ENCODE peak calls at places on chromosomes 1 and 21, in nine cellular contexts. One of them, this sample, is unnamed.

GRCh38 chr1:33454646-33455282 is 17.7 kb upstream of the ZSCAN20 start:
- DNase-seq in NCI-H1105 treated with DMSO at 0.1 percent for 48 hours: no peak
- DNase-seq in HT1080: peak; percentile 49
- DNase-seq in HTR-8/SVneo: no peak
- DNase-seq in NCI-H748 treated with DMSO at 0.1 percent for 48 hours: no peak
- DNase-seq in H4: no peak
- DNase-seq in NCI-H1417: no peak
- DNase-seq in effector CD4-positive, alpha-beta T cell: no peak
- DNase-seq in NCI-H1930: no peak
- DNase-seq in this sample: no peak

GRCh38 chr1:59393211-59394180 is 96.6 kb downstream of the FGGY start:
- DNase-seq in effector CD4-positive, alpha-beta T cell: no peak
- DNase-seq in NCI-H748 treated with DMSO at 0.1 percent for 48 hours: no peak
- DNase-seq in H4: peak; percentile 73
- DNase-seq in NCI-H1417: peak; percentile 43
- DNase-seq in HT1080: peak; percentile 54
- DNase-seq in NCI-H1105 treated with DMSO at 0.1 percent for 48 hours: no peak
- DNase-seq in NCI-H1930: no peak
- DNase-seq in HTR-8/SVneo: no peak
- DNase-seq in this sample: no peak

GRCh38 chr1:204220217-204220616 is 6.4 kb upstream of the GOLT1A start:
- DNase-seq in effector CD4-positive, alpha-beta T cell: no peak
- DNase-seq in H4: no peak
- DNase-seq in HT1080: no peak
- DNase-seq in NCI-H1930: no peak
- DNase-seq in NCI-H1105 treated with DMSO at 0.1 percent for 48 hours: no peak
- DNase-seq in HTR-8/SVneo: no peak
- DNase-seq in NCI-H748 treated with DMSO at 0.1 percent for 48 hours: no peak
- DNase-seq in NCI-H1417: no peak
- DNase-seq in this sample: no peak

GRCh38 chr21:43734830-43735229 is 15.9 kb downstream of the PDXK start:
- DNase-seq in H4: no peak
- DNase-seq in NCI-H748 treated with DMSO at 0.1 percent for 48 hours: no peak
- DNase-seq in HTR-8/SVneo: no peak
- DNase-seq in NCI-H1417: no peak
- DNase-seq in effector CD4-positive, alpha-beta T cell: no peak
- DNase-seq in NCI-H1105 treated with DMSO at 0.1 percent for 48 hours: no peak
- DNase-seq in NCI-H1930: no peak
- DNase-seq in HT1080: no peak
- DNase-seq in this sample: no peak

GRCh38 chr1:159581422-159581821 is 6.2 kb upstream of the APCS start:
- DNase-seq in NCI-H1105 treated with DMSO at 0.1 percent for 48 hours: no peak
- DNase-seq in effector CD4-positive, alpha-beta T cell: no peak
- DNase-seq in HT1080: no peak
- DNase-seq in HTR-8/SVneo: no peak
- DNase-seq in NCI-H748 treated with DMSO at 0.1 percent for 48 hours: no peak
- DNase-seq in NCI-H1930: no peak
- DNase-seq in NCI-H1417: no peak
- DNase-seq in H4: no peak
- DNase-seq in this sample: no peak

GRCh38 chr1:192435704-192436103 is 118.9 kb downstream of the RGS21 start:
- DNase-seq in effector CD4-positive, alpha-beta T cell: no peak
- DNase-seq in NCI-H748 treated with DMSO at 0.1 percent for 48 hours: no peak
- DNase-seq in NCI-H1930: no peak
- DNase-seq in NCI-H1417: no peak
- DNase-seq in NCI-H1105 treated with DMSO at 0.1 percent for 48 hours: no peak
- DNase-seq in HTR-8/SVneo: no peak
- DNase-seq in HT1080: no peak
- DNase-seq in H4: no peak
- DNase-seq in this sample: no peak

GRCh38 chr1:22778842-22779520 is 68.3 kb downstream of the EPHB2 start:
- DNase-seq in HT1080: no peak
- DNase-seq in NCI-H1417: no peak
- DNase-seq in NCI-H1105 treated with DMSO at 0.1 percent for 48 hours: no peak
- DNase-seq in NCI-H1930: no peak
- DNase-seq in H4: no peak
- DNase-seq in effector CD4-positive, alpha-beta T cell: no peak
- DNase-seq in NCI-H748 treated with DMSO at 0.1 percent for 48 hours: no peak
- DNase-seq in HTR-8/SVneo: no peak
- DNase-seq in this sample: no peak

GRCh38 chr1:7290971-7291970 is 479.8 kb upstream of the VAMP3 start:
- DNase-seq in HT1080: no peak
- DNase-seq in NCI-H1417: no peak
- DNase-seq in NCI-H748 treated with DMSO at 0.1 percent for 48 hours: no peak
- DNase-seq in NCI-H1105 treated with DMSO at 0.1 percent for 48 hours: no peak
- DNase-seq in HTR-8/SVneo: no peak
- DNase-seq in H4: peak; percentile 47
- DNase-seq in effector CD4-positive, alpha-beta T cell: no peak
- DNase-seq in NCI-H1930: no peak
- DNase-seq in this sample: no peak

GRCh38 chr1:209858561-209859103 is 30.9 kb downstream of the UTP25 start:
- DNase-seq in effector CD4-positive, alpha-beta T cell: no peak
- DNase-seq in H4: no peak
- DNase-seq in NCI-H1417: no peak
- DNase-seq in NCI-H1105 treated with DMSO at 0.1 percent for 48 hours: no peak
- DNase-seq in NCI-H1930: no peak
- DNase-seq in HT1080: no peak
- DNase-seq in NCI-H748 treated with DMSO at 0.1 percent for 48 hours: no peak
- DNase-seq in HTR-8/SVneo: no peak
- DNase-seq in this sample: no peak

GRCh38 chr21:23921670-23922418 is 1685.4 kb downstream of the MRPL39 start:
- DNase-seq in HTR-8/SVneo: no peak
- DNase-seq in NCI-H1930: no peak
- DNase-seq in NCI-H748 treated with DMSO at 0.1 percent for 48 hours: no peak
- DNase-seq in HT1080: no peak
- DNase-seq in NCI-H1417: no peak
- DNase-seq in effector CD4-positive, alpha-beta T cell: no peak
- DNase-seq in NCI-H1105 treated with DMSO at 0.1 percent for 48 hours: no peak
- DNase-seq in H4: no peak
- DNase-seq in this sample: no peak

GRCh38 chr1:169528214-169529067 is 42.7 kb upstream of the SLC19A2 start:
- DNase-seq in HTR-8/SVneo: no peak
- DNase-seq in NCI-H1930: no peak
- DNase-seq in effector CD4-positive, alpha-beta T cell: no peak
- DNase-seq in NCI-H748 treated with DMSO at 0.1 percent for 48 hours: no peak
- DNase-seq in H4: no peak
- DNase-seq in HT1080: no peak
- DNase-seq in NCI-H1417: no peak
- DNase-seq in NCI-H1105 treated with DMSO at 0.1 percent for 48 hours: no peak
- DNase-seq in this sample: no peak

GRCh38 chr21:15138475-15138874 is 73.7 kb upstream of the NRIP1 start:
- DNase-seq in effector CD4-positive, alpha-beta T cell: no peak
- DNase-seq in H4: no peak
- DNase-seq in HT1080: no peak
- DNase-seq in NCI-H1105 treated with DMSO at 0.1 percent for 48 hours: peak; percentile 73
- DNase-seq in NCI-H748 treated with DMSO at 0.1 percent for 48 hours: no peak
- DNase-seq in HTR-8/SVneo: no peak
- DNase-seq in NCI-H1417: no peak
- DNase-seq in NCI-H1930: no peak
- DNase-seq in this sample: no peak

GRCh38 chr1:1171551-1172340 is 1.9 kb upstream of the TTLL10 start:
- DNase-seq in HT1080: no peak
- DNase-seq in effector CD4-positive, alpha-beta T cell: no peak
- DNase-seq in NCI-H1930: no peak
- DNase-seq in H4: no peak
- DNase-seq in HTR-8/SVneo: no peak
- DNase-seq in NCI-H1417: no peak
- DNase-seq in NCI-H1105 treated with DMSO at 0.1 percent for 48 hours: no peak
- DNase-seq in NCI-H748 treated with DMSO at 0.1 percent for 48 hours: no peak
- DNase-seq in this sample: peak; percentile 60

This sample was measured in CD8-positive, alpha-beta T cell.